ENCODE peak calls at places on chromosome 5, in six cellular contexts. B is GM23338, N is GM12891, D is HL-60, R is HepG2, C is HCT116. U is an unnamed sample.

GRCh38 chr5:33608476-33609026 is 167.8 kb downstream of the TARS1 start:
- DNase-seq in C (no peak), D (no peak), B (peak; percentile 42), N (no peak), R (no peak), U (no peak)

GRCh38 chr5:35443803-35444595 is 173.7 kb upstream of the SPEF2 start:
- DNase-seq in N (no peak), C (no peak), B (no peak), D (peak; percentile 14), R (no peak), U (no peak)

GRCh38 chr5:135571210-135571609 is 7.6 kb downstream of the CXCL14 start:
- DNase-seq in C (no peak), N (no peak), B (no peak), R (no peak), D (no peak), U (no peak)

GRCh38 chr5:170184007-170184687 is 48.6 kb upstream of the C5orf58 start:
- DNase-seq in N (peak; percentile 40), D (peak; percentile 54), B (peak; percentile 92), C (peak; percentile 47), R (peak; percentile 49), U (peak; percentile 26)

GRCh38 chr5:102450313-102450990 is 48.3 kb downstream of the SLCO6A1 start:
- DNase-seq in D (peak; percentile 1), C (peak; percentile 40), R (peak; percentile 17), B (peak; percentile 76), N (no peak), U (no peak)

GRCh38 chr5:82174128-82174918 is 103.8 kb downstream of the RPS23 start:
- DNase-seq in R (peak; percentile 55), B (peak; percentile 92), D (peak; percentile 53), C (peak; percentile 60), N (no peak), U (peak; percentile 48)

GRCh38 chr5:167912944-167913343 is 378.5 kb upstream of the WWC1 start:
- DNase-seq in R (no peak), B (peak; percentile 52), C (no peak), N (no peak), D (no peak), U (no peak)

GRCh38 chr5:57887851-57888621 is 405.4 kb upstream of the ACTBL2 start:
- DNase-seq in B (peak; percentile 74), D (no peak), C (peak; percentile 61), R (peak; percentile 23), N (no peak), U (peak; percentile 40)

GRCh38 chr5:178467261-178468195 is 122.7 kb downstream of the COL23A1 start:
- DNase-seq in C (no peak), R (no peak), N (no peak), B (no peak), D (peak; percentile 88), U (peak; percentile 74)

GRCh38 chr5:136203303-136203922 is 10.5 kb upstream of the SMIM32 start:
- DNase-seq in N (no peak), B (peak; percentile 14), C (no peak), R (no peak), D (no peak), U (no peak)

GRCh38 chr5:20559845-20560244 is 571.8 kb upstream of the CDH18 start:
- DNase-seq in R (no peak), C (no peak), B (no peak), N (no peak), D (no peak), U (no peak)

GRCh38 chr5:77333451-77334123 is 123.1 kb downstream of the PDE8B start:
- DNase-seq in D (no peak), R (no peak), C (no peak), B (no peak), N (no peak), U (no peak)

GRCh38 chr5:5782402-5782801 is 359.9 kb downstream of the ICE1 start:
- DNase-seq in N (no peak), B (peak; percentile 34), C (no peak), D (no peak), R (no peak), U (no peak)

GRCh38 chr5:9519537-9519936 is 26.3 kb downstream of the SEMA5A start:
- DNase-seq in D (no peak), R (no peak), C (no peak), B (no peak), N (no peak), U (no peak)

GRCh38 chr5:107607656-107608368 is 62.9 kb downstream of the EFNA5 start:
- DNase-seq in B (no peak), D (no peak), N (no peak), R (no peak), C (no peak), U (no peak)

GRCh38 chr5:141100243-141100805 is at the start of gene PCDHB3:
- DNase-seq in B (peak; percentile 96), C (peak; percentile 16), N (no peak), D (peak; percentile 21), R (peak; percentile 21), U (peak; percentile 27)

GRCh38 chr5:105963856-105964255 is 1706.9 kb downstream of the EFNA5 start:
- DNase-seq in C (no peak), D (no peak), B (no peak), R (no peak), N (no peak), U (no peak)

GRCh38 chr5:164233796-164234195 is 728.4 kb downstream of the MAT2B start:
- DNase-seq in C (no peak), R (no peak), D (no peak), N (no peak), B (no peak), U (no peak)

GRCh38 chr5:172775326-172776234 is 4.6 kb upstream of the DUSP1 start:
- DNase-seq in B (no peak), C (no peak), N (no peak), R (peak; percentile 95), D (peak; percentile 96), U (peak; percentile 55)

GRCh38 chr5:129619782-129620181 is 128.1 kb upstream of the MINAR2 start:
- DNase-seq in C (no peak), N (no peak), R (no peak), D (no peak), B (no peak), U (no peak)

DNA sequence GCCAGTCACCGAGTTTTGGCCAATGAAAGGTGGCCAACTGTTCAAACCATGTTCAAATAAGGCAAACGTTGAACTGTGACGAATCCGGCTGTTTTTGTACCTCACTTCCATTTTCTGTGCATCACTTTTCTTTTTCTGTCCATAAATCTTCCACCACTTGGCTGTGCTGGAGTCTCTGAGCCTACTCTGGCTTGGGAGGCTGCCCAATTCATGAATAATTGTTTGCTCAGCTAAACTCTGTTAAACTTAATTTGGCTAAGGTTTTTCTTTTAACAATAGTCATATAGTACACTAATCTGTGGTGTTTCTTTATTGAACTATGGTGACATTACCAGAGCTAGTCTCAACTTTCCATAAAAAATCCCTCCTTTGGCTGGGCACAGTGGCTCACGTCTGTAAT is 11.3 kb downstream of the NIM1K start:
- DNase-seq in C (no peak), D (no peak), B (no peak), R (no peak), N (no peak), U (no peak)
- TF ChIP-seq POLR2AphosphoS5 in C (no peak), D (no peak), B (no peak), R (no peak), N (no peak), U (no peak)

DNA sequence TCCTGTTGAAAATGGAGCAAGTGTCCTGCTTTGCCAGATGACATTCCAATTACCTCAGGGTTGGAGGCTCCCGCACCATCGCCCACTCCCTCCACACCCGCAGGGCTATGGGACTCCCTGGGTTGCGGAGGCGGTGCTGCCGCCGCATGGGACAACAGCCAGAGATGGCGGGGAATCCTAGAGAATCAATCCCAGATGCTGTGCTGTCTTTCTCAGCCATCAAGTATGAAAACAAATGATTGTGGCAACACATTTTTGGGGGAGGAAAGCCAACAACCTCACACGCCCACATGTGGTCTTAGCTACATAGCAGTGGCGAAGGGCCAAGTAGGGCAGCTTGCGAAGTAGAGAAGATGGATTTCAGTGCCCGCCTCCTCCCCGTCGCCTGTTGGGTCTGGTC is 46.7 kb downstream of the IL31RA start:
- DNase-seq in D (no peak), B (no peak), C (no peak), N (no peak), R (peak; percentile 13), U (no peak)
- TF ChIP-seq POLR2AphosphoS5 in D (no peak), B (no peak), C (no peak), N (no peak), R (no peak), U (no peak)

GRCh38 chr5:2155556-2155955 is 272.8 kb upstream of the IRX4 start:
- DNase-seq in D (no peak), B (no peak), C (no peak), N (no peak), R (no peak), U (no peak)

GRCh38 chr5:2157372-2157771 is 274.6 kb upstream of the IRX4 start:
- DNase-seq in R (no peak), C (no peak), D (no peak), N (no peak), B (no peak), U (no peak)

GRCh38 chr5:2158767-2159166 is 276.0 kb upstream of the IRX4 start:
- DNase-seq in R (no peak), D (no peak), C (no peak), N (no peak), B (no peak), U (no peak)

GRCh38 chr5:2158109-2158508 is 275.4 kb upstream of the IRX4 start:
- DNase-seq in N (no peak), B (no peak), R (no peak), D (no peak), C (no peak), U (no peak)

DNA sequence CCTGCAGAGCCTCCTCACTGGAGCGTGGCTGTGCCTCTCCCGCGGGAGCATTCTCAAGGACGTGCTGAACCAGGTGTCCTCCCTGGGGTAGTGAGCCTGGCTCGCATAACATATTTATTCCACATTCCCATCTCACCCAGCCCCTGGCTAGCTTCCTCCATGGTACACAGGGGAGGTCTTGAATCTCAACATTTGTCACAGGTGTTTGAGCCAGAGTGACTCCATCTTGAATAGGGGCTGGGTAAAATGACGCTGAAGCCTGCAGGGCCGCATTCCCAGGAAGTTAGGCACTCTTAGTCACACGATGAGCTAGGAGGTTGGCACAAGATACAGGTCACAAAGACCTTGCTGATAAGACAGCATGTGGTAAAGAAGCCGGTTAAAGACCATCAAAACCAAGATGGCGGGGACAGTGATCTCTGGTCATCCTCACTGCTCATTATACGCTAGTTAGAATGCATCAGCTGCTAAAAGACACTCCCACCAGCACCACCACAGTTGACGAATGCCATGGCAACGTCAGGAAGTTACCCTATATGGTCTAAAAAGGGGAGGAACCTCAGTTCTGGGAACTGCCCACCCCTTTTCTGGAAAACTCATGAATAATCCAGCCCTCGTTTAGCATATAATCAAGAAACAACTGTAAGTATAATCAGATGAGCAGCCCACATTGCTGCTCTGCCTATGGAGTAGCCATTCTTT is 273.8 kb upstream of the IRX4 start:
- DNase-seq in C (no peak), R (no peak), B (no peak), N (no peak), D (no peak), U (no peak)
- TF ChIP-seq POLR2AphosphoS5 in C (no peak), R (no peak), B (no peak), N (no peak), D (no peak), U (no peak)

GRCh38 chr5:1385395-1386273 is 40.7 kb upstream of the CLPTM1L start:
- DNase-seq in C (no peak), R (peak; percentile 20), N (peak; percentile 93), B (peak; percentile 89), D (peak; percentile 85), U (peak; percentile 98)
- TF ChIP-seq POLR2AphosphoS5 in C (peak; percentile 66), R (no peak), N (peak; percentile 33), B (peak; percentile 86), D (peak; percentile 20), U (peak; percentile 89)

U was measured in upper lobe of left lung.